ENCODE peak calls at places on chromosomes 3 and 15, in five cellular contexts. One of them, this sample, is unnamed.

GRCh38 chr3:13896473-13897154 is 16.7 kb upstream of the WNT7A start:
- DNase-seq in IMR-90: peak
- DNase-seq in AG09319: peak
- DNase-seq in neural crest cell: peak
- DNase-seq in body of pancreas: peak
- DNase-seq in this sample: peak

GRCh38 chr3:60917136-60917535 is 334.1 kb downstream of the FHIT start:
- DNase-seq in AG09319: no peak
- DNase-seq in IMR-90: no peak
- DNase-seq in neural crest cell: no peak
- DNase-seq in body of pancreas: peak
- DNase-seq in this sample: no peak

GRCh38 chr3:141708367-141708766 is 29.7 kb upstream of the RNF7 start:
- DNase-seq in neural crest cell: no peak
- DNase-seq in IMR-90: peak
- DNase-seq in AG09319: no peak
- DNase-seq in body of pancreas: no peak
- DNase-seq in this sample: no peak

GRCh38 chr15:74564182-74564581 is 23.2 kb downstream of the ARID3B start:
- DNase-seq in body of pancreas: no peak
- DNase-seq in neural crest cell: no peak
- DNase-seq in IMR-90: no peak
- DNase-seq in AG09319: no peak
- DNase-seq in this sample: no peak

GRCh38 chr3:65979731-65980130 is 59.0 kb downstream of the MAGI1 start:
- DNase-seq in IMR-90: peak
- DNase-seq in body of pancreas: no peak
- DNase-seq in neural crest cell: no peak
- DNase-seq in AG09319: no peak
- DNase-seq in this sample: no peak

GRCh38 chr3:105867690-105868449 is 942 bp downstream of the CBLB start:
- DNase-seq in neural crest cell: no peak
- DNase-seq in body of pancreas: no peak
- DNase-seq in IMR-90: no peak
- DNase-seq in AG09319: no peak
- DNase-seq in this sample: no peak

GRCh38 chr3:155891341-155891740 is 20.9 kb downstream of the GMPS start:
- DNase-seq in IMR-90: no peak
- DNase-seq in neural crest cell: no peak
- DNase-seq in AG09319: no peak
- DNase-seq in body of pancreas: no peak
- DNase-seq in this sample: no peak

GRCh38 chr15:79332824-79333510 is 22.1 kb downstream of the TMED3 start:
- DNase-seq in IMR-90: no peak
- DNase-seq in AG09319: no peak
- DNase-seq in body of pancreas: peak
- DNase-seq in neural crest cell: no peak
- DNase-seq in this sample: no peak

GRCh38 chr3:94869059-94869547 is 806.2 kb downstream of the NSUN3 start:
- DNase-seq in AG09319: no peak
- DNase-seq in neural crest cell: no peak
- DNase-seq in IMR-90: no peak
- DNase-seq in body of pancreas: no peak
- DNase-seq in this sample: no peak

GRCh38 chr3:13022348-13023250 is 50.6 kb downstream of the IQSEC1 start:
- DNase-seq in AG09319: peak
- DNase-seq in body of pancreas: peak
- DNase-seq in IMR-90: peak
- DNase-seq in neural crest cell: no peak
- DNase-seq in this sample: no peak

GRCh38 chr3:95923496-95924210 is 890.7 kb upstream of the EPHA6 start:
- DNase-seq in AG09319: peak
- DNase-seq in body of pancreas: peak
- DNase-seq in neural crest cell: no peak
- DNase-seq in IMR-90: peak
- DNase-seq in this sample: no peak

GRCh38 chr15:82135645-82136044 is 89.8 kb upstream of the MEX3B start:
- DNase-seq in neural crest cell: no peak
- DNase-seq in IMR-90: peak
- DNase-seq in AG09319: no peak
- DNase-seq in body of pancreas: no peak
- DNase-seq in this sample: no peak

GRCh38 chr3:133932009-133932408 is 36.3 kb upstream of the RAB6B start:
- DNase-seq in neural crest cell: no peak
- DNase-seq in AG09319: no peak
- DNase-seq in body of pancreas: no peak
- DNase-seq in IMR-90: no peak
- DNase-seq in this sample: no peak

GRCh38 chr3:177776656-177777055 is 579.4 kb upstream of the TBL1XR1 start:
- DNase-seq in neural crest cell: no peak
- DNase-seq in IMR-90: peak
- DNase-seq in body of pancreas: peak
- DNase-seq in AG09319: no peak
- DNase-seq in this sample: no peak

GRCh38 chr3:72258786-72259185 is 473.8 kb upstream of the PROK2 start:
- DNase-seq in AG09319: no peak
- DNase-seq in IMR-90: no peak
- DNase-seq in body of pancreas: no peak
- DNase-seq in neural crest cell: no peak
- DNase-seq in this sample: no peak

GRCh38 chr3:59444293-59444671 is 394.5 kb upstream of the CFAP20DC start:
- DNase-seq in AG09319: no peak
- DNase-seq in body of pancreas: no peak
- DNase-seq in neural crest cell: no peak
- DNase-seq in IMR-90: no peak
- DNase-seq in this sample: no peak

GRCh38 chr15:27328616-27329015 is 357.6 kb downstream of the GABRG3 start:
- DNase-seq in IMR-90: no peak
- DNase-seq in body of pancreas: no peak
- DNase-seq in AG09319: no peak
- DNase-seq in neural crest cell: no peak
- DNase-seq in this sample: no peak

GRCh38 chr3:57999423-58000115 is 8.7 kb upstream of the FLNB start:
- DNase-seq in AG09319: no peak
- DNase-seq in neural crest cell: no peak
- DNase-seq in body of pancreas: no peak
- DNase-seq in IMR-90: no peak
- DNase-seq in this sample: no peak

GRCh38 chr3:151733613-151734012 is at the start of gene AADACL2:
- DNase-seq in IMR-90: no peak
- DNase-seq in AG09319: no peak
- DNase-seq in body of pancreas: no peak
- DNase-seq in neural crest cell: no peak
- DNase-seq in this sample: no peak

GRCh38 chr3:9800529-9800928 is 7.6 kb downstream of the ARPC4 start:
- DNase-seq in IMR-90: no peak
- DNase-seq in neural crest cell: no peak
- DNase-seq in body of pancreas: no peak
- DNase-seq in AG09319: no peak
- DNase-seq in this sample: no peak

GRCh38 chr3:195060531-195061385 is 210.2 kb downstream of the XXYLT1 start:
- DNase-seq in AG09319: no peak
- DNase-seq in body of pancreas: no peak
- DNase-seq in IMR-90: no peak
- DNase-seq in neural crest cell: no peak
- DNase-seq in this sample: no peak

GRCh38 chr3:71521940-71522876 is 61.3 kb downstream of the FOXP1 start:
- DNase-seq in body of pancreas: no peak
- DNase-seq in neural crest cell: no peak
- DNase-seq in AG09319: no peak
- DNase-seq in IMR-90: no peak
- DNase-seq in this sample: no peak

GRCh38 chr15:70713547-70714414 is 49.6 kb downstream of the UACA start:
- DNase-seq in AG09319: peak
- DNase-seq in body of pancreas: no peak
- DNase-seq in neural crest cell: no peak
- DNase-seq in IMR-90: peak
- DNase-seq in this sample: no peak

GRCh38 chr15:57772223-57772957 is 65.9 kb downstream of the POLR2M start:
- DNase-seq in neural crest cell: no peak
- DNase-seq in AG09319: no peak
- DNase-seq in IMR-90: peak
- DNase-seq in body of pancreas: no peak
- DNase-seq in this sample: no peak

GRCh38 chr15:52540374-52541012 is 11.8 kb upstream of the MYO5A start:
- DNase-seq in IMR-90: no peak
- DNase-seq in body of pancreas: no peak
- DNase-seq in neural crest cell: no peak
- DNase-seq in AG09319: no peak
- DNase-seq in this sample: no peak

GRCh38 chr3:188208751-188209433 is 54.9 kb downstream of the LPP start:
- DNase-seq in neural crest cell: no peak
- DNase-seq in AG09319: no peak
- DNase-seq in body of pancreas: no peak
- DNase-seq in IMR-90: peak
- DNase-seq in this sample: no peak

GRCh38 chr15:79065744-79066376 is 24.7 kb downstream of the RASGRF1 start:
- DNase-seq in neural crest cell: no peak
- DNase-seq in body of pancreas: peak
- DNase-seq in IMR-90: no peak
- DNase-seq in AG09319: no peak
- DNase-seq in this sample: no peak

GRCh38 chr3:185632996-185633395 is 46.9 kb downstream of the SENP2 start:
- DNase-seq in neural crest cell: no peak
- DNase-seq in IMR-90: no peak
- DNase-seq in body of pancreas: no peak
- DNase-seq in AG09319: no peak
- DNase-seq in this sample: no peak

GRCh38 chr15:71667228-71667627 is 143.1 kb upstream of the NR2E3 start:
- DNase-seq in AG09319: no peak
- DNase-seq in IMR-90: no peak
- DNase-seq in body of pancreas: no peak
- DNase-seq in neural crest cell: no peak
- DNase-seq in this sample: no peak

GRCh38 chr3:55899887-55900286 is 412.8 kb upstream of the WNT5A start:
- DNase-seq in IMR-90: no peak
- DNase-seq in neural crest cell: no peak
- DNase-seq in body of pancreas: peak
- DNase-seq in AG09319: no peak
- DNase-seq in this sample: no peak

GRCh38 chr3:159765025-159765859 is 223.4 kb upstream of the IL12A start:
- DNase-seq in neural crest cell: peak
- DNase-seq in AG09319: peak
- DNase-seq in IMR-90: peak
- DNase-seq in body of pancreas: peak
- DNase-seq in this sample: peak

GRCh38 chr3:198071602-198072285 is 111.7 kb downstream of the LMLN start:
- DNase-seq in AG09319: peak
- DNase-seq in neural crest cell: peak
- DNase-seq in body of pancreas: no peak
- DNase-seq in IMR-90: peak
- DNase-seq in this sample: no peak

GRCh38 chr3:39166932-39167532 is 13.6 kb upstream of the CSRNP1 start:
- DNase-seq in AG09319: peak
- DNase-seq in body of pancreas: peak
- DNase-seq in IMR-90: peak
- DNase-seq in neural crest cell: no peak
- DNase-seq in this sample: no peak

GRCh38 chr3:148880681-148881080 is 15.6 kb downstream of the CPA3 start:
- DNase-seq in AG09319: no peak
- DNase-seq in IMR-90: no peak
- DNase-seq in neural crest cell: no peak
- DNase-seq in body of pancreas: peak
- DNase-seq in this sample: no peak
- TF ChIP-seq CTCF in AG09319: no peak
- TF ChIP-seq CTCF in IMR-90: no peak
- TF ChIP-seq CTCF in neural crest cell: peak
- TF ChIP-seq CTCF in body of pancreas: no peak
- TF ChIP-seq CTCF in this sample: peak

GRCh38 chr3:53593611-53594010 is 99.2 kb downstream of the CACNA1D start:
- DNase-seq in neural crest cell: no peak
- DNase-seq in body of pancreas: no peak
- DNase-seq in AG09319: no peak
- DNase-seq in IMR-90: no peak
- DNase-seq in this sample: no peak
- TF ChIP-seq CTCF in neural crest cell: no peak
- TF ChIP-seq CTCF in body of pancreas: no peak
- TF ChIP-seq CTCF in AG09319: no peak
- TF ChIP-seq CTCF in IMR-90: no peak
- TF ChIP-seq CTCF in this sample: no peak

GRCh38 chr3:77475545-77475944 is 435.6 kb downstream of the ROBO2 start:
- DNase-seq in neural crest cell: no peak
- DNase-seq in AG09319: no peak
- DNase-seq in IMR-90: no peak
- DNase-seq in body of pancreas: no peak
- DNase-seq in this sample: no peak
- TF ChIP-seq CTCF in neural crest cell: no peak
- TF ChIP-seq CTCF in AG09319: no peak
- TF ChIP-seq CTCF in IMR-90: no peak
- TF ChIP-seq CTCF in body of pancreas: no peak
- TF ChIP-seq CTCF in this sample: no peak

GRCh38 chr15:100650685-100651084 is 48.3 kb downstream of the ASB7 start:
- DNase-seq in IMR-90: no peak
- DNase-seq in body of pancreas: no peak
- DNase-seq in neural crest cell: no peak
- DNase-seq in AG09319: no peak
- DNase-seq in this sample: no peak
- TF ChIP-seq CTCF in IMR-90: no peak
- TF ChIP-seq CTCF in body of pancreas: no peak
- TF ChIP-seq CTCF in neural crest cell: peak
- TF ChIP-seq CTCF in AG09319: no peak
- TF ChIP-seq CTCF in this sample: peak

GRCh38 chr3:4584537-4585249 is 91.5 kb downstream of the ITPR1 start:
- DNase-seq in IMR-90: peak
- DNase-seq in body of pancreas: peak
- DNase-seq in neural crest cell: no peak
- DNase-seq in AG09319: no peak
- DNase-seq in this sample: no peak
- TF ChIP-seq CTCF in IMR-90: peak
- TF ChIP-seq CTCF in body of pancreas: no peak
- TF ChIP-seq CTCF in neural crest cell: no peak
- TF ChIP-seq CTCF in AG09319: peak
- TF ChIP-seq CTCF in this sample: no peak

GRCh38 chr3:33093847-33094246 is 3.1 kb downstream of the GLB1 start:
- DNase-seq in AG09319: no peak
- DNase-seq in IMR-90: no peak
- DNase-seq in neural crest cell: no peak
- DNase-seq in body of pancreas: no peak
- DNase-seq in this sample: no peak
- TF ChIP-seq CTCF in AG09319: no peak
- TF ChIP-seq CTCF in IMR-90: no peak
- TF ChIP-seq CTCF in neural crest cell: no peak
- TF ChIP-seq CTCF in body of pancreas: no peak
- TF ChIP-seq CTCF in this sample: no peak

GRCh38 chr15:67937153-67937761 is 97.4 kb upstream of the RNU6-1 start:
- DNase-seq in body of pancreas: no peak
- DNase-seq in IMR-90: no peak
- DNase-seq in AG09319: no peak
- DNase-seq in neural crest cell: no peak
- DNase-seq in this sample: no peak

GRCh38 chr15:67940324-67940719 is 100.5 kb upstream of the RNU6-1 start:
- DNase-seq in neural crest cell: no peak
- DNase-seq in body of pancreas: no peak
- DNase-seq in AG09319: no peak
- DNase-seq in IMR-90: no peak
- DNase-seq in this sample: no peak

GRCh38 chr15:67930720-67931119 is 90.9 kb upstream of the RNU6-1 start:
- DNase-seq in body of pancreas: no peak
- DNase-seq in IMR-90: no peak
- DNase-seq in AG09319: no peak
- DNase-seq in neural crest cell: no peak
- DNase-seq in this sample: no peak

GRCh38 chr15:67931861-67932260 is 92.0 kb upstream of the RNU6-1 start:
- DNase-seq in body of pancreas: no peak
- DNase-seq in IMR-90: no peak
- DNase-seq in AG09319: no peak
- DNase-seq in neural crest cell: no peak
- DNase-seq in this sample: no peak

GRCh38 chr15:67935244-67935643 is 95.4 kb upstream of the RNU6-1 start:
- DNase-seq in AG09319: no peak
- DNase-seq in IMR-90: no peak
- DNase-seq in body of pancreas: no peak
- DNase-seq in neural crest cell: no peak
- DNase-seq in this sample: no peak
- TF ChIP-seq CTCF in AG09319: no peak
- TF ChIP-seq CTCF in IMR-90: no peak
- TF ChIP-seq CTCF in body of pancreas: no peak
- TF ChIP-seq CTCF in neural crest cell: no peak
- TF ChIP-seq CTCF in this sample: no peak